ENCODE peak calls at places on chromosomes 1 and 21, in six cellular contexts. D, L, W, J, P and Q are unnamed samples.
A peak's percentile ranks its signal among the peaks of the same experiment; 100 is the strongest.

GRCh38 chr1:231951399-231951798 is 324.8 kb downstream of the DISC1 start:
- DNase-seq in L (no peak), P (no peak), J (no peak), D (no peak), W (no peak), Q (no peak)

GRCh38 chr1:18320051-18320450 is 160.7 kb upstream of the KLHDC7A start:
- DNase-seq in W (no peak), J (no peak), P (no peak), D (no peak), L (peak; percentile 41), Q (no peak)

GRCh38 chr1:10664251-10664650 is 132.2 kb downstream of the CASZ1 start:
- DNase-seq in L (peak; percentile 63), W (peak; percentile 77), D (no peak), J (no peak), P (no peak), Q (no peak)

GRCh38 chr1:178496410-178497135 is at the start of gene CLEC20A:
- DNase-seq in J (no peak), L (no peak), W (no peak), D (peak; percentile 83), P (no peak), Q (no peak)

GRCh38 chr1:77970192-77970591 is 8.7 kb downstream of the FUBP1 start:
- DNase-seq in W (no peak), L (no peak), P (no peak), J (no peak), D (no peak), Q (no peak)

GRCh38 chr1:24928631-24929090 is 1.4 kb downstream of the RUNX3 start:
- DNase-seq in L (no peak), J (no peak), D (no peak), W (no peak), P (no peak), Q (no peak)

GRCh38 chr1:221965252-221965651 is 223.4 kb upstream of the DUSP10 start:
- DNase-seq in J (peak; percentile 54), W (no peak), D (no peak), P (no peak), L (no peak), Q (no peak)

GRCh38 chr1:206000641-206001339 is 2.4 kb downstream of the RAB7B start:
- DNase-seq in D (no peak), J (no peak), W (peak; percentile 9), P (no peak), L (no peak), Q (no peak)

GRCh38 chr1:234968470-234968869 is 160.2 kb downstream of the TOMM20 start:
- DNase-seq in W (no peak), P (no peak), J (no peak), D (no peak), L (no peak), Q (no peak)

GRCh38 chr21:29376556-29376955 is 77.8 kb downstream of the BACH1 start:
- DNase-seq in P (peak; percentile 16), D (peak; percentile 60), J (peak; percentile 42), W (peak; percentile 49), L (peak; percentile 33), Q (peak; percentile 81)

DNA sequence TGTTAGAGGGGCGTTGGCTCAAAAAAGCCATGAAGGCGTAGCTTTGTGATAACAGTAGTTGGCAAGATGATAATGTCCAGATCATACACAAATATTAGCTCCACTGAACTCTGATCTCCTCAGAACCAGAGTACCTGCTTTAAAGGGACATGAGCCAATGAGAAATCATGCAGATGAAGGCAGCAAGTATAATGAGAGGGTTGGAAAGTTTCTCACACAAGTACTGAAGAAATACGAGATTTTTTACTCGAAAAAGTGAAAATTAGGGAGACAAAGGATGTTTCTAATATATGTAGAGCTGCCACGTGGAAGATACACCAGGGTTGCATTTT is 5.6 kb upstream of the ATP1B1 start:
- DNase-seq in J (no peak), W (no peak), P (no peak), L (no peak), D (no peak), Q (no peak)
- TF ChIP-seq POLR2A in J (no peak), W (no peak), P (no peak), L (no peak), D (no peak), Q (no peak)

GRCh38 chr1:160645386-160646063 is 1.3 kb downstream of the SLAMF1 start:
- DNase-seq in D (no peak), J (no peak), W (no peak), L (no peak), P (no peak), Q (no peak)

GRCh38 chr1:160643138-160643537 is 3.7 kb downstream of the SLAMF1 start:
- DNase-seq in P (no peak), W (no peak), D (no peak), J (no peak), L (no peak), Q (no peak)

GRCh38 chr1:160642281-160642644 is 4.6 kb downstream of the SLAMF1 start:
- DNase-seq in P (no peak), J (no peak), W (no peak), L (no peak), D (no peak), Q (no peak)

GRCh38 chr1:160646192-160646591 is 652 bp downstream of the SLAMF1 start:
- DNase-seq in W (no peak), L (no peak), D (no peak), J (no peak), P (no peak), Q (no peak)

GRCh38 chr1:160644399-160644798 is 2.4 kb downstream of the SLAMF1 start:
- DNase-seq in W (no peak), J (no peak), P (no peak), L (no peak), D (no peak), Q (no peak)
- TF ChIP-seq POLR2A in W (no peak), J (no peak), P (no peak), L (no peak), D (no peak), Q (no peak)

GRCh38 chr1:230281531-230281930 is 144.6 kb downstream of the PGBD5 start:
- DNase-seq in W (no peak), P (peak; percentile 14), D (no peak), L (no peak), J (no peak), Q (no peak)

GRCh38 chr1:230279583-230279945 is 146.6 kb downstream of the PGBD5 start:
- DNase-seq in J (no peak), D (no peak), P (peak; percentile 8), W (no peak), L (no peak), Q (no peak)

GRCh38 chr1:230282157-230282556 is 144.0 kb downstream of the PGBD5 start:
- DNase-seq in J (no peak), D (no peak), L (peak; percentile 40), P (peak; percentile 7), W (no peak), Q (peak; percentile 92)

GRCh38 chr1:230280054-230280795 is 145.9 kb downstream of the PGBD5 start:
- DNase-seq in P (peak; percentile 10), W (no peak), L (no peak), D (no peak), J (no peak), Q (peak; percentile 11)

GRCh38 chr1:230280906-230281413 is 145.2 kb downstream of the PGBD5 start:
- DNase-seq in J (no peak), W (no peak), D (no peak), L (no peak), P (peak; percentile 11), Q (no peak)
- TF ChIP-seq POLR2A in J (no peak), W (no peak), D (no peak), L (no peak), P (no peak), Q (no peak)

DNA sequence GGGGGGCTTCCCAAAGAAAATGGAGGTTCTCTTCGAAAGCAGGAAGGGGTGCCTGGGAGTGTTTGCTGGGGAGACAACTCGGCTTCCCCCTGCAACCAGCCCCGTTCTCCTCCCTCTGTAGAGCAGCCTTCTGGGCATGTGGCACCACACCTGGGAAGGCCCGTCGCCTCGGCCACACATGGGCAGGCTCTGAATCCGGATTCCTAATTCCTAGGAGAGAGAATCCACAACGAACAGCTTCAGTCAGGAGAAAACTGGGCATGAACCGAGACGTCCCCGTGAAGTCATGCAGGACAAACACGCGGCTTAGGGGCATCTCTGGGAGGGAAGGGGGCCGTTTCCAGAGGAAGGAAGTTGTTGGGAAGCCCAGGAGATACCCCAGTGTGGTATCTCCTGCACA is 224.5 kb downstream of the KAZN start:
- DNase-seq in P (no peak), J (no peak), D (no peak), L (no peak), W (no peak), Q (no peak)
- TF ChIP-seq POLR2A in P (no peak), J (no peak), D (no peak), L (no peak), W (no peak), Q (no peak)

GRCh38 chr1:151905070-151905442 is 4.3 kb downstream of the THEM4 start:
- DNase-seq in J (no peak), W (no peak), L (no peak), D (no peak), P (no peak), Q (no peak)
- TF ChIP-seq POLR2A in J (no peak), W (no peak), L (no peak), D (no peak), P (no peak), Q (peak; percentile 52)

DNA sequence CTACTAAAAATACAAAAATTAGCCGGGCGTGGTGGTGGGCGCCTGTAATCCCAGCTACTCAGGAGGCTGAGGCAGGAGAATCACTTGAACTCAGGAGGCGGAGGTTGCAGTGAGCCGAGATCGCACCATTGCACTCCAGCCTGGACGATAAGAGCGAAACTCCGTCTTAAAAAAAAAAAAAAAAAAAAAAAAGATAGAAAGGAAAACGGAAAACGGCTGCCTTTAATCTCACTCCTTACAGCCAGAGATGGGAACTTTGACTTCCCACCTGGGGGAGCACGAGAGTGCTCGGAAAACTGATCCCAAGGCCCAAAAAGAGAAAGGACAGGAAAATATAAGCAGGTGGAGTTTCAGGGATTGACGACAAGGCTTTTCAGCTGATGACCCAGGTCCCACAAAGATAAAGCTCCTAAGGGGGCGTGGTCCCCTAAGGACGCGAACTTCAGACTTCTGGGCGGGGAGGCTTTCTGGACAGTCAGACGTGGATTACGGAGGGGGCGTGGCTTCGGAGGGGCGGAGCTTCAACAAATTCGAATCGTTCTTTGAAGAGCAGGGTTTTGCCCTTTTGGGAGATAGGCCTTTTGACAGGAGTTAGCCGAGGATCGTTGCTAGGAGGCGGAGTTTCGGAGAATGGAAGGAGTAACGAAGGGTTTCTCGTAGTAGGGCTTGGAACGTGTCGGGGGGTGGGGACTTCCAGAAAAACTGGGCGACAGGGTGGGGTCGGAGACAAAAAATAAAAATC is 966 bp upstream of the CKS1B start:
- DNase-seq in L (peak; percentile 98), D (peak; percentile 99), P (peak; percentile 98), J (peak; percentile 99), W (peak; percentile 96), Q (peak; percentile 100)
- TF ChIP-seq POLR2A in L (no peak), D (peak; percentile 56), P (peak; percentile 42), J (peak; percentile 23), W (peak; percentile 52), Q (no peak)

GRCh38 chr1:207825296-207825695 is 73.4 kb downstream of the CD46 start:
- DNase-seq in P (no peak), W (no peak), L (no peak), J (no peak), D (no peak), Q (no peak)

GRCh38 chr1:207824691-207825090 is 72.8 kb downstream of the CD46 start:
- DNase-seq in P (peak; percentile 49), W (no peak), J (no peak), L (no peak), D (no peak), Q (peak; percentile 73)

GRCh38 chr1:207826557-207827487 is 75.0 kb downstream of the CD46 start:
- DNase-seq in D (no peak), L (peak; percentile 84), P (no peak), J (peak; percentile 66), W (no peak), Q (peak; percentile 34)

GRCh38 chr1:207827488-207827830 is 75.6 kb downstream of the CD46 start:
- DNase-seq in D (no peak), W (no peak), P (no peak), L (no peak), J (no peak), Q (no peak)

GRCh38 chr1:207825719-207826556 is 74.1 kb downstream of the CD46 start:
- DNase-seq in P (peak; percentile 50), W (peak; percentile 82), J (peak; percentile 31), D (no peak), L (peak; percentile 82), Q (peak; percentile 93)
- TF ChIP-seq POLR2A in P (peak; percentile 12), W (peak; percentile 30), J (no peak), D (no peak), L (no peak), Q (peak; percentile 77)